ENCODE peak calls at places on chromosomes 6 and 20, in four cellular contexts. V is OCI-LY7, U is left ventricle myocardium inferior, S is RWPE1. E is an unnamed sample.

GRCh38 chr20:25277941-25278521 is 30.1 kb downstream of the PYGB start:
- DNase-seq in V (no peak), U (peak), S (no peak), E (no peak)

GRCh38 chr20:33407251-33407650 is 5.9 kb upstream of the CDK5RAP1 start:
- DNase-seq in V (no peak), U (no peak), S (no peak), E (no peak)

GRCh38 chr6:99353126-99353525 is 3.7 kb upstream of the FAXC start:
- DNase-seq in V (no peak), U (no peak), S (no peak), E (peak)

GRCh38 chr6:24935753-24936152 is at the start of gene RIPOR2:
- DNase-seq in V (peak), U (peak), S (no peak), E (no peak)

GRCh38 chr6:166952567-166953464 is 3.5 kb downstream of the RNASET2 start:
- DNase-seq in V (peak), U (no peak), S (no peak), E (no peak)

GRCh38 chr20:25090492-25091429 is 8.8 kb upstream of the VSX1 start:
- DNase-seq in V (peak), U (no peak), S (no peak), E (no peak)

GRCh38 chr20:34541264-34541901 is 17.1 kb upstream of the MAP1LC3A start:
- DNase-seq in V (no peak), U (no peak), S (no peak), E (no peak)

GRCh38 chr6:16654703-16655102 is 106.6 kb downstream of the ATXN1 start:
- DNase-seq in V (no peak), U (no peak), S (no peak), E (no peak)

GRCh38 chr20:2820896-2821869 is 5.0 kb downstream of the TMEM239 start:
- DNase-seq in V (no peak), U (no peak), S (no peak), E (no peak)

GRCh38 chr20:44651507-44652373 is at the start of gene ADA:
- DNase-seq in V (peak), U (peak), S (peak), E (peak)

GRCh38 chr20:49029203-49029602 is 16.9 kb upstream of the CSE1L start:
- DNase-seq in V (no peak), U (no peak), S (no peak), E (peak)

DNA sequence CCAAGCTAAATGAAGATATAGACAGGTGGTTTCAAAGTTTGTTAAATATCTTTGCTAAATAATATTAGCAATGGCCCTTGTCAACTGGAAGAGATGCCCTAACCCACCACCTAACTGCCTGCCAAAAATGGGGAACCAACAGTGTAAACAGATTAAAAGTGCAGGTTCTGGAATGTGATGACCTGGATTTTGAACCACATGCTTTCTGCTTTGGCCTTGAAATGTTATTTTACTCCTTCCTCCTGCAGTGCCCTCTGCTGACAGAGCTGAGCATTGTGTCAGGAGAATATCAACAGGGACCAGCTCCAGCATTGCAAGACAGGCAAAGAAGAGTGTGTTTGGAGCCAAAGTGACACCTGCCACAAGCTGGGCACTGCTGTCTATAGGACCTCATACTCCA is 226.6 kb downstream of the MYLK4 start:
- DNase-seq in V (peak), U (no peak), S (no peak), E (no peak)
- TF ChIP-seq CTCF in V (peak), U (no peak), S (no peak), E (peak)

GRCh38 chr6:148263010-148263409 is 79.6 kb upstream of the SASH1 start:
- DNase-seq in V (no peak), U (no peak), S (peak), E (no peak)

GRCh38 chr6:148263961-148264360 is 78.7 kb upstream of the SASH1 start:
- DNase-seq in V (no peak), U (no peak), S (no peak), E (no peak)

GRCh38 chr6:148257810-148258209 is 84.8 kb upstream of the SASH1 start:
- DNase-seq in V (no peak), U (no peak), S (no peak), E (no peak)

GRCh38 chr6:148261470-148261869 is 81.2 kb upstream of the SASH1 start:
- DNase-seq in V (no peak), U (no peak), S (no peak), E (no peak)

GRCh38 chr6:148258868-148259267 is 83.8 kb upstream of the SASH1 start:
- DNase-seq in V (no peak), U (no peak), S (no peak), E (no peak)
- H3K27ac ChIP-seq in V (no peak), U (no peak), S (no peak), E (no peak)

DNA sequence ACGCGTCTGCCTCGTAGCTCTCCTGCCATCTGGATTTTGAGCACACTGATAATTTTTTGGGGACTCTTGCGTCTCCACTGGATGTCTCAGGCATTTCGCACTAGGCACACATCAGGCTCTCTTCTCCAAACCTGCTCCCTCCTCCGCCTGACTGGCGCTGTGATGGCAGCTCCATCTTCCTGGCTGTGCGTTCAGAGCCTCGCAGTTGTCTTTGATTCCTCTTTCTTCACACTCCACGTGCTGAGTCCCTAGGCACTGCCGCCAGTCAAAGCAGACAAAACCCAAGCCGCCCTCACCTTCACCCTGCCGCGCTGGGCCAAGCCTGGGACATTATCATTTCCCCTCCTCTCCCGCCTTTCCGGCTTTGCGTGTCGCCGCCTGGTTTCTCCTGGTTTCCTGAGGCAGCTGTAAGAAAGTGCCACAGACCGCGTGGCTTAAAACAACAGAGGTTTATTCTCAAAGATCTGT is 778 bp downstream of the PSMG4 start:
- DNase-seq in V (peak), U (peak), S (peak), E (peak)
- TF ChIP-seq CTCF in V (no peak), U (no peak), S (peak), E (no peak)

DNA sequence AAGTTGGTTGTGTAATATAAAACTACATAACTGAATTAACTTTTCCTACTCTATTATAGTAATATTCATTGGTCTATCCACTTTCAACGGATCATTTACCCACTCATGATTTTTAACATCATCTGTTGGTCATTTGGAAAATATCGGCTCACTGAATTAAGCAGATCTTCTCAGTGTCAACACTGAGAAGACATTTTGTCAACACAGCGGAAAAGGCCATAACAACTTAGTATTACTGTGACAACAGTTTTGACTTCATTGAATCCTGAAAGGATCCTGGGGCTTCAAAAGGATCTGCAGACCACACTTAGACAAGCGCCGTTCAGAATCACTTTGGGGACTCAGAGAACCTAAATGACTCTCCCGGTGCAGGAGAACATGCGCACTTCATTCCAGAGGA is 4.2 kb downstream of the ZBTB2 start:
- DNase-seq in V (no peak), U (no peak), S (no peak), E (no peak)
- H3K27ac ChIP-seq in V (no peak), U (peak), S (no peak), E (no peak)

GRCh38 chr6:34063641-34064040 is 82.2 kb downstream of the GRM4 start:
- DNase-seq in V (no peak), U (no peak), S (no peak), E (no peak)

GRCh38 chr6:34062156-34062555 is 83.7 kb downstream of the GRM4 start:
- DNase-seq in V (no peak), U (no peak), S (no peak), E (no peak)

GRCh38 chr6:34064675-34065074 is 81.2 kb downstream of the GRM4 start:
- DNase-seq in V (no peak), U (no peak), S (no peak), E (no peak)

GRCh38 chr6:34061348-34061747 is 84.5 kb downstream of the GRM4 start:
- DNase-seq in V (no peak), U (no peak), S (no peak), E (no peak)

GRCh38 chr6:34062815-34063214 is 83.1 kb downstream of the GRM4 start:
- DNase-seq in V (peak), U (no peak), S (no peak), E (no peak)
- TF ChIP-seq CTCF in V (peak), U (no peak), S (no peak), E (no peak)

E was measured in cardiac muscle cell.